ENCODE peak calls at places on chromosome 22, in four cellular contexts. One of them, this sample, is unnamed.

GRCh38 chr22:17431179-17431578 is 61.9 kb downstream of the CECR2 start:
- DNase-seq in activated CD8-positive, alpha-beta T cell treated with anti-CD3 and anti-CD28 coated beads, Interleukin-2, amount 10 ng/mL, durations not matched to agents 7 days and 5 days: no peak
- DNase-seq in HFFc6: no peak
- DNase-seq in HEK293T: no peak
- DNase-seq in this sample: no peak

GRCh38 chr22:21866821-21867527 is 471 bp downstream of the MAPK1 start:
- DNase-seq in HEK293T: no peak
- DNase-seq in activated CD8-positive, alpha-beta T cell treated with anti-CD3 and anti-CD28 coated beads, Interleukin-2, amount 10 ng/mL, durations not matched to agents 7 days and 5 days: peak; percentile 46
- DNase-seq in HFFc6: no peak
- DNase-seq in this sample: no peak

GRCh38 chr22:46038516-46039430 is 61.8 kb upstream of the WNT7B start:
- DNase-seq in HEK293T: no peak
- DNase-seq in HFFc6: no peak
- DNase-seq in activated CD8-positive, alpha-beta T cell treated with anti-CD3 and anti-CD28 coated beads, Interleukin-2, amount 10 ng/mL, durations not matched to agents 7 days and 5 days: no peak
- DNase-seq in this sample: no peak

GRCh38 chr22:21964918-21965484 is 12.4 kb upstream of the PPM1F start:
- DNase-seq in HEK293T: no peak
- DNase-seq in activated CD8-positive, alpha-beta T cell treated with anti-CD3 and anti-CD28 coated beads, Interleukin-2, amount 10 ng/mL, durations not matched to agents 7 days and 5 days: no peak
- DNase-seq in HFFc6: no peak
- DNase-seq in this sample: no peak

GRCh38 chr22:19942886-19943664 is 1.5 kb upstream of the TXNRD2 start:
- DNase-seq in HEK293T: no peak
- DNase-seq in activated CD8-positive, alpha-beta T cell treated with anti-CD3 and anti-CD28 coated beads, Interleukin-2, amount 10 ng/mL, durations not matched to agents 7 days and 5 days: no peak
- DNase-seq in HFFc6: peak; percentile 82
- DNase-seq in this sample: no peak

GRCh38 chr22:24807284-24807950 is 1.4 kb downstream of the SGSM1 start:
- DNase-seq in activated CD8-positive, alpha-beta T cell treated with anti-CD3 and anti-CD28 coated beads, Interleukin-2, amount 10 ng/mL, durations not matched to agents 7 days and 5 days: no peak
- DNase-seq in HFFc6: no peak
- DNase-seq in HEK293T: no peak
- DNase-seq in this sample: no peak

GRCh38 chr22:32206774-32207758 is 2.2 kb upstream of the RFPL2 start:
- DNase-seq in activated CD8-positive, alpha-beta T cell treated with anti-CD3 and anti-CD28 coated beads, Interleukin-2, amount 10 ng/mL, durations not matched to agents 7 days and 5 days: peak; percentile 49
- DNase-seq in HEK293T: peak; percentile 25
- DNase-seq in HFFc6: no peak
- DNase-seq in this sample: no peak

GRCh38 chr22:48453171-48453570 is 1374.5 kb downstream of the BRD1 start:
- DNase-seq in activated CD8-positive, alpha-beta T cell treated with anti-CD3 and anti-CD28 coated beads, Interleukin-2, amount 10 ng/mL, durations not matched to agents 7 days and 5 days: no peak
- DNase-seq in HFFc6: no peak
- DNase-seq in HEK293T: no peak
- DNase-seq in this sample: no peak

GRCh38 chr22:35314161-35314942 is 14.7 kb downstream of the TOM1 start:
- DNase-seq in activated CD8-positive, alpha-beta T cell treated with anti-CD3 and anti-CD28 coated beads, Interleukin-2, amount 10 ng/mL, durations not matched to agents 7 days and 5 days: no peak
- DNase-seq in HEK293T: no peak
- DNase-seq in HFFc6: no peak
- DNase-seq in this sample: no peak

GRCh38 chr22:36395922-36396321 is 8.2 kb upstream of the MYH9 start:
- DNase-seq in activated CD8-positive, alpha-beta T cell treated with anti-CD3 and anti-CD28 coated beads, Interleukin-2, amount 10 ng/mL, durations not matched to agents 7 days and 5 days: no peak
- DNase-seq in HFFc6: peak; percentile 57
- DNase-seq in HEK293T: no peak
- DNase-seq in this sample: no peak

GRCh38 chr22:23847991-23848864 is 9.4 kb upstream of the DERL3 start:
- DNase-seq in HEK293T: no peak
- DNase-seq in HFFc6: no peak
- DNase-seq in activated CD8-positive, alpha-beta T cell treated with anti-CD3 and anti-CD28 coated beads, Interleukin-2, amount 10 ng/mL, durations not matched to agents 7 days and 5 days: no peak
- DNase-seq in this sample: no peak

GRCh38 chr22:34781676-34782075 is 284.3 kb upstream of the ISX start:
- DNase-seq in activated CD8-positive, alpha-beta T cell treated with anti-CD3 and anti-CD28 coated beads, Interleukin-2, amount 10 ng/mL, durations not matched to agents 7 days and 5 days: no peak
- DNase-seq in HEK293T: no peak
- DNase-seq in HFFc6: no peak
- DNase-seq in this sample: no peak

GRCh38 chr22:36768616-36769015 is 7.3 kb downstream of the IFT27 start:
- DNase-seq in HEK293T: no peak
- DNase-seq in activated CD8-positive, alpha-beta T cell treated with anti-CD3 and anti-CD28 coated beads, Interleukin-2, amount 10 ng/mL, durations not matched to agents 7 days and 5 days: no peak
- DNase-seq in HFFc6: no peak
- DNase-seq in this sample: no peak

GRCh38 chr22:31084811-31085492 is 3.8 kb downstream of the SMTN start:
- DNase-seq in HFFc6: peak; percentile 71
- DNase-seq in activated CD8-positive, alpha-beta T cell treated with anti-CD3 and anti-CD28 coated beads, Interleukin-2, amount 10 ng/mL, durations not matched to agents 7 days and 5 days: peak; percentile 92
- DNase-seq in HEK293T: no peak
- DNase-seq in this sample: peak; percentile 43

GRCh38 chr22:37559901-37560681 is at the start of gene CDC42EP1:
- DNase-seq in HFFc6: peak; percentile 35
- DNase-seq in activated CD8-positive, alpha-beta T cell treated with anti-CD3 and anti-CD28 coated beads, Interleukin-2, amount 10 ng/mL, durations not matched to agents 7 days and 5 days: no peak
- DNase-seq in HEK293T: peak; percentile 77
- DNase-seq in this sample: no peak

GRCh38 chr22:41702763-41703162 is 3.5 kb downstream of the MEI1 start:
- DNase-seq in activated CD8-positive, alpha-beta T cell treated with anti-CD3 and anti-CD28 coated beads, Interleukin-2, amount 10 ng/mL, durations not matched to agents 7 days and 5 days: no peak
- DNase-seq in HFFc6: no peak
- DNase-seq in HEK293T: no peak
- DNase-seq in this sample: no peak

GRCh38 chr22:44259366-44260215 is 53.2 kb downstream of the SHISAL1 start:
- DNase-seq in activated CD8-positive, alpha-beta T cell treated with anti-CD3 and anti-CD28 coated beads, Interleukin-2, amount 10 ng/mL, durations not matched to agents 7 days and 5 days: no peak
- DNase-seq in HEK293T: no peak
- DNase-seq in HFFc6: no peak
- DNase-seq in this sample: no peak

GRCh38 chr22:17077255-17077654 is 7.5 kb upstream of the IL17RA start:
- DNase-seq in activated CD8-positive, alpha-beta T cell treated with anti-CD3 and anti-CD28 coated beads, Interleukin-2, amount 10 ng/mL, durations not matched to agents 7 days and 5 days: no peak
- DNase-seq in HEK293T: no peak
- DNase-seq in HFFc6: peak; percentile 80
- DNase-seq in this sample: no peak

GRCh38 chr22:38338772-38339379 is 21.6 kb upstream of the CSNK1E start:
- DNase-seq in HFFc6: no peak
- DNase-seq in activated CD8-positive, alpha-beta T cell treated with anti-CD3 and anti-CD28 coated beads, Interleukin-2, amount 10 ng/mL, durations not matched to agents 7 days and 5 days: no peak
- DNase-seq in HEK293T: no peak
- DNase-seq in this sample: no peak

GRCh38 chr22:35098921-35099320 is 33.0 kb downstream of the ISX start:
- DNase-seq in HEK293T: no peak
- DNase-seq in activated CD8-positive, alpha-beta T cell treated with anti-CD3 and anti-CD28 coated beads, Interleukin-2, amount 10 ng/mL, durations not matched to agents 7 days and 5 days: no peak
- DNase-seq in HFFc6: no peak
- DNase-seq in this sample: no peak

GRCh38 chr22:19628038-19628776 is 86.1 kb upstream of the SEPTIN5 start:
- DNase-seq in activated CD8-positive, alpha-beta T cell treated with anti-CD3 and anti-CD28 coated beads, Interleukin-2, amount 10 ng/mL, durations not matched to agents 7 days and 5 days: no peak
- DNase-seq in HFFc6: no peak
- DNase-seq in HEK293T: no peak
- DNase-seq in this sample: no peak

GRCh38 chr22:46684706-46685105 is 53.3 kb downstream of the CERK start:
- DNase-seq in HFFc6: no peak
- DNase-seq in HEK293T: no peak
- DNase-seq in activated CD8-positive, alpha-beta T cell treated with anti-CD3 and anti-CD28 coated beads, Interleukin-2, amount 10 ng/mL, durations not matched to agents 7 days and 5 days: no peak
- DNase-seq in this sample: peak; percentile 40

GRCh38 chr22:32622762-32623147 is 148.1 kb downstream of the FBXO7 start:
- DNase-seq in HEK293T: no peak
- DNase-seq in activated CD8-positive, alpha-beta T cell treated with anti-CD3 and anti-CD28 coated beads, Interleukin-2, amount 10 ng/mL, durations not matched to agents 7 days and 5 days: no peak
- DNase-seq in HFFc6: no peak
- DNase-seq in this sample: no peak

GRCh38 chr22:41915035-41915782 is at the start of gene SHISA8:
- DNase-seq in HFFc6: no peak
- DNase-seq in activated CD8-positive, alpha-beta T cell treated with anti-CD3 and anti-CD28 coated beads, Interleukin-2, amount 10 ng/mL, durations not matched to agents 7 days and 5 days: peak; percentile 56
- DNase-seq in HEK293T: peak; percentile 69
- DNase-seq in this sample: no peak

GRCh38 chr22:24601217-24602104 is 1.5 kb upstream of the GGT1 start:
- DNase-seq in activated CD8-positive, alpha-beta T cell treated with anti-CD3 and anti-CD28 coated beads, Interleukin-2, amount 10 ng/mL, durations not matched to agents 7 days and 5 days: peak; percentile 59
- DNase-seq in HFFc6: no peak
- DNase-seq in HEK293T: no peak
- DNase-seq in this sample: no peak

GRCh38 chr22:48742556-48743343 is 1084.9 kb downstream of the BRD1 start:
- DNase-seq in HEK293T: no peak
- DNase-seq in activated CD8-positive, alpha-beta T cell treated with anti-CD3 and anti-CD28 coated beads, Interleukin-2, amount 10 ng/mL, durations not matched to agents 7 days and 5 days: no peak
- DNase-seq in HFFc6: no peak
- DNase-seq in this sample: no peak

GRCh38 chr22:17368727-17369552 is at the start of gene CECR2:
- DNase-seq in activated CD8-positive, alpha-beta T cell treated with anti-CD3 and anti-CD28 coated beads, Interleukin-2, amount 10 ng/mL, durations not matched to agents 7 days and 5 days: no peak
- DNase-seq in HFFc6: no peak
- DNase-seq in HEK293T: peak; percentile 82
- DNase-seq in this sample: peak; percentile 7

GRCh38 chr22:23161574-23161973 is 16.3 kb downstream of the RAB36 start:
- DNase-seq in HEK293T: no peak
- DNase-seq in activated CD8-positive, alpha-beta T cell treated with anti-CD3 and anti-CD28 coated beads, Interleukin-2, amount 10 ng/mL, durations not matched to agents 7 days and 5 days: no peak
- DNase-seq in HFFc6: no peak
- DNase-seq in this sample: no peak

GRCh38 chr22:25048659-25049657 is 96.4 kb downstream of the KIAA1671 start:
- DNase-seq in HEK293T: peak; percentile 87
- DNase-seq in activated CD8-positive, alpha-beta T cell treated with anti-CD3 and anti-CD28 coated beads, Interleukin-2, amount 10 ng/mL, durations not matched to agents 7 days and 5 days: peak; percentile 83
- DNase-seq in HFFc6: no peak
- DNase-seq in this sample: no peak

GRCh38 chr22:37746366-37747089 is 49.7 kb downstream of the TRIOBP start:
- DNase-seq in HEK293T: peak; percentile 38
- DNase-seq in HFFc6: no peak
- DNase-seq in activated CD8-positive, alpha-beta T cell treated with anti-CD3 and anti-CD28 coated beads, Interleukin-2, amount 10 ng/mL, durations not matched to agents 7 days and 5 days: no peak
- DNase-seq in this sample: no peak

GRCh38 chr22:17963015-17963414 is 61.3 kb downstream of the MICAL3 start:
- DNase-seq in HFFc6: no peak
- DNase-seq in HEK293T: no peak
- DNase-seq in activated CD8-positive, alpha-beta T cell treated with anti-CD3 and anti-CD28 coated beads, Interleukin-2, amount 10 ng/mL, durations not matched to agents 7 days and 5 days: no peak
- DNase-seq in this sample: no peak

GRCh38 chr22:24315367-24315781 is 44.7 kb downstream of the SPECC1L start:
- DNase-seq in HFFc6: no peak
- DNase-seq in HEK293T: no peak
- DNase-seq in activated CD8-positive, alpha-beta T cell treated with anti-CD3 and anti-CD28 coated beads, Interleukin-2, amount 10 ng/mL, durations not matched to agents 7 days and 5 days: no peak
- DNase-seq in this sample: no peak

GRCh38 chr22:36384766-36385400 is 2.9 kb downstream of the MYH9 start:
- DNase-seq in HFFc6: no peak
- DNase-seq in activated CD8-positive, alpha-beta T cell treated with anti-CD3 and anti-CD28 coated beads, Interleukin-2, amount 10 ng/mL, durations not matched to agents 7 days and 5 days: peak; percentile 74
- DNase-seq in HEK293T: no peak
- DNase-seq in this sample: no peak

This sample was measured in GM12878.